ENCODE peak calls at places on chromosomes 5 and 9, in four cellular contexts. One of them, this sample, is unnamed.

GRCh38 chr9:74035786-74036185 is 461.3 kb upstream of the RORB start:
- DNase-seq in K562: no peak
- DNase-seq in HepG2: peak
- DNase-seq in GM12878: no peak
- DNase-seq in this sample: no peak

GRCh38 chr5:135129307-135129706 is 95.3 kb upstream of the PITX1 start:
- DNase-seq in GM12878: no peak
- DNase-seq in HepG2: no peak
- DNase-seq in K562: no peak
- DNase-seq in this sample: no peak

GRCh38 chr9:103277240-103277639 is 282.1 kb downstream of the CYLC2 start:
- DNase-seq in GM12878: no peak
- DNase-seq in HepG2: no peak
- DNase-seq in K562: no peak
- DNase-seq in this sample: no peak

GRCh38 chr9:91246842-91247241 is 114.9 kb downstream of the AUH start:
- DNase-seq in K562: no peak
- DNase-seq in GM12878: no peak
- DNase-seq in HepG2: no peak
- DNase-seq in this sample: no peak

GRCh38 chr5:61262080-61262479 is 70.0 kb upstream of the ZSWIM6 start:
- DNase-seq in K562: no peak
- DNase-seq in HepG2: no peak
- DNase-seq in GM12878: no peak
- DNase-seq in this sample: no peak

GRCh38 chr5:134435525-134435924 is 23.8 kb upstream of the CDKN2AIPNL start:
- DNase-seq in K562: no peak
- DNase-seq in GM12878: no peak
- DNase-seq in HepG2: no peak
- DNase-seq in this sample: no peak

GRCh38 chr5:38780950-38781349 is 64.9 kb upstream of the OSMR start:
- DNase-seq in GM12878: no peak
- DNase-seq in K562: no peak
- DNase-seq in HepG2: no peak
- DNase-seq in this sample: no peak

GRCh38 chr5:141835928-141836667 is 42.1 kb downstream of the PCDH1 start:
- DNase-seq in HepG2: no peak
- DNase-seq in GM12878: no peak
- DNase-seq in K562: no peak
- DNase-seq in this sample: peak

GRCh38 chr9:114177423-114178064 is 22.2 kb downstream of the COL27A1 start:
- DNase-seq in HepG2: no peak
- DNase-seq in GM12878: no peak
- DNase-seq in K562: no peak
- DNase-seq in this sample: no peak

GRCh38 chr5:180157866-180158265 is 51.1 kb downstream of the RASGEF1C start:
- DNase-seq in HepG2: no peak
- DNase-seq in K562: no peak
- DNase-seq in GM12878: no peak
- DNase-seq in this sample: no peak

GRCh38 chr5:116315531-116315930 is 230.7 kb downstream of the COMMD10 start:
- DNase-seq in K562: no peak
- DNase-seq in HepG2: no peak
- DNase-seq in GM12878: no peak
- DNase-seq in this sample: no peak

GRCh38 chr9:135666534-135667402 is 3.7 kb downstream of the LCN9 start:
- DNase-seq in K562: no peak
- DNase-seq in GM12878: no peak
- DNase-seq in HepG2: no peak
- DNase-seq in this sample: no peak

GRCh38 chr9:137167752-137168574 is 1.9 kb downstream of the LRRC26 start:
- DNase-seq in GM12878: no peak
- DNase-seq in K562: peak
- DNase-seq in HepG2: no peak
- DNase-seq in this sample: peak

GRCh38 chr5:16574789-16575785 is 41.7 kb downstream of the RETREG1 start:
- DNase-seq in GM12878: no peak
- DNase-seq in K562: no peak
- DNase-seq in HepG2: no peak
- DNase-seq in this sample: peak

GRCh38 chr5:151186538-151186937 is 29.0 kb upstream of the ANXA6 start:
- DNase-seq in HepG2: no peak
- DNase-seq in K562: no peak
- DNase-seq in GM12878: no peak
- DNase-seq in this sample: no peak

GRCh38 chr5:12794476-12795332 is 890.5 kb upstream of the CTNND2 start:
- DNase-seq in HepG2: no peak
- DNase-seq in GM12878: no peak
- DNase-seq in K562: no peak
- DNase-seq in this sample: no peak

GRCh38 chr9:6978591-6978990 is 220.8 kb downstream of the KDM4C start:
- DNase-seq in GM12878: no peak
- DNase-seq in HepG2: no peak
- DNase-seq in K562: no peak
- DNase-seq in this sample: no peak

GRCh38 chr9:124220551-124221451 is 36.9 kb upstream of the NEK6 start:
- DNase-seq in K562: no peak
- DNase-seq in GM12878: no peak
- DNase-seq in HepG2: peak
- DNase-seq in this sample: no peak

GRCh38 chr9:137157618-137158502 is 12.0 kb downstream of the LRRC26 start:
- DNase-seq in GM12878: no peak
- DNase-seq in K562: peak
- DNase-seq in HepG2: no peak
- DNase-seq in this sample: no peak

GRCh38 chr5:149809919-149810691 is 80.0 kb downstream of the PPARGC1B start:
- DNase-seq in K562: peak
- DNase-seq in GM12878: no peak
- DNase-seq in HepG2: no peak
- DNase-seq in this sample: no peak

GRCh38 chr5:150658699-150659265 is 2.3 kb upstream of the MYOZ3 start:
- DNase-seq in GM12878: no peak
- DNase-seq in HepG2: no peak
- DNase-seq in K562: no peak
- DNase-seq in this sample: no peak

GRCh38 chr9:135857843-135858242 is 49.5 kb downstream of the CAMSAP1 start:
- DNase-seq in K562: no peak
- DNase-seq in HepG2: no peak
- DNase-seq in GM12878: no peak
- DNase-seq in this sample: no peak

GRCh38 chr5:163407034-163407652 is 30.3 kb upstream of the CCNG1 start:
- DNase-seq in HepG2: no peak
- DNase-seq in GM12878: peak
- DNase-seq in K562: no peak
- DNase-seq in this sample: no peak

GRCh38 chr5:12460493-12461261 is 556.4 kb upstream of the CTNND2 start:
- DNase-seq in K562: no peak
- DNase-seq in GM12878: no peak
- DNase-seq in HepG2: no peak
- DNase-seq in this sample: no peak

GRCh38 chr9:117932585-117932984 is 228.4 kb downstream of the TLR4 start:
- DNase-seq in GM12878: no peak
- DNase-seq in HepG2: no peak
- DNase-seq in K562: no peak
- DNase-seq in this sample: no peak

GRCh38 chr9:79644601-79645000 is 72.8 kb downstream of the TLE4 start:
- DNase-seq in GM12878: no peak
- DNase-seq in K562: no peak
- DNase-seq in HepG2: no peak
- DNase-seq in this sample: no peak

GRCh38 chr9:134662143-134662876 is 20.7 kb downstream of the COL5A1 start:
- DNase-seq in GM12878: no peak
- DNase-seq in HepG2: no peak
- DNase-seq in K562: no peak
- DNase-seq in this sample: no peak

GRCh38 chr9:35771079-35771441 is 17.0 kb upstream of the MSMP start:
- DNase-seq in K562: no peak
- DNase-seq in GM12878: no peak
- DNase-seq in HepG2: no peak
- DNase-seq in this sample: no peak

GRCh38 chr5:32837211-32837610 is 126.1 kb downstream of the NPR3 start:
- DNase-seq in K562: no peak
- DNase-seq in HepG2: no peak
- DNase-seq in GM12878: no peak
- DNase-seq in this sample: no peak

GRCh38 chr5:164048527-164048926 is 543.1 kb downstream of the MAT2B start:
- DNase-seq in K562: no peak
- DNase-seq in GM12878: no peak
- DNase-seq in HepG2: no peak
- DNase-seq in this sample: no peak

GRCh38 chr9:124293712-124294504 is 36.2 kb downstream of the NEK6 start:
- DNase-seq in GM12878: no peak
- DNase-seq in HepG2: no peak
- DNase-seq in K562: no peak
- DNase-seq in this sample: no peak

GRCh38 chr9:88991066-88992030 is at the start of gene S1PR3:
- DNase-seq in HepG2: no peak
- DNase-seq in GM12878: no peak
- DNase-seq in K562: peak
- DNase-seq in this sample: peak

GRCh38 chr5:132362086-132362485 is 7.4 kb upstream of the SLC22A5 start:
- DNase-seq in K562: no peak
- DNase-seq in GM12878: no peak
- DNase-seq in HepG2: no peak
- DNase-seq in this sample: no peak

GRCh38 chr5:132365213-132365612 is 4.3 kb upstream of the SLC22A5 start:
- DNase-seq in GM12878: no peak
- DNase-seq in K562: peak
- DNase-seq in HepG2: peak
- DNase-seq in this sample: no peak

GRCh38 chr5:132358760-132359159 is 10.8 kb upstream of the SLC22A5 start:
- DNase-seq in GM12878: no peak
- DNase-seq in HepG2: no peak
- DNase-seq in K562: no peak
- DNase-seq in this sample: no peak

GRCh38 chr5:132364319-132364718 is 5.2 kb upstream of the SLC22A5 start:
- DNase-seq in K562: no peak
- DNase-seq in GM12878: no peak
- DNase-seq in HepG2: no peak
- DNase-seq in this sample: no peak

DNA sequence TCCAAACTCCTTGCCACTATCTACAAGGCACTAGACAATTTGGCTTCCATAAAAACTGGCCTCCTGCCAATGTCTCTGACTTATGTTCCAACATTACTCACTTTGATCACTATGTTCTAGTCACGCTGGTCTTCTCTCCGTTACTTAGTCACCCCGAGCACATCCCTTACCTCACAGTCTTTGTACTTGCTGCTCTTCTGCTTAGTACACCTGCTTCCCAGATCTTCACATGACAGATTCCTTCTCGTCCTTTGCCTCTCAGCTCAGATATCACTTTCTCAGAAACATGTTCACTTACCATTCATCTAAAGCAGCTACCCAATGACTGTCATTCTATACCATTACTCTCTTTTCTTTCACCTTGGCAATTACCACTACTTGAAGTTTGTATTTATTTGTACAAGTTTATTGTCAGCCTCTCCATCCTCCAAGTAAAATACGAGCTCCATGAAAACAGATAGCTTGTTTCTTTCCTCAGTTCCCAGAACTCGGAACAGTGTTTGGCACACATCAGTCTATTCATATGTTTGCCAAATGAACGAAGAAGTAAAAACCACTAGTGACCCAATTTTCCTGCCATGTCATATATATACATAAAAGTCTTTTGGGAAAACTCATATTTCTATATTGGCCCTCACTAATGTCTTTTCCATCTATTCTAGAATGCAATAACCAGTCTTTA is 5.9 kb upstream of the SLC22A5 start:
- DNase-seq in K562: peak
- DNase-seq in GM12878: no peak
- DNase-seq in HepG2: no peak
- DNase-seq in this sample: no peak
- TF ChIP-seq JUNB in K562: no peak
- TF ChIP-seq JUNB in GM12878: no peak
- TF ChIP-seq JUNB in HepG2: no peak
- TF ChIP-seq JUNB in this sample: no peak

GRCh38 chr5:79511945-79512493 is 1.9 kb downstream of the HOMER1 start:
- DNase-seq in HepG2: no peak
- DNase-seq in GM12878: no peak
- DNase-seq in K562: no peak
- DNase-seq in this sample: no peak
- H2AFZ ChIP-seq in HepG2: no peak
- H2AFZ ChIP-seq in GM12878: peak
- H2AFZ ChIP-seq in K562: no peak
- H2AFZ ChIP-seq in this sample: no peak

DNA sequence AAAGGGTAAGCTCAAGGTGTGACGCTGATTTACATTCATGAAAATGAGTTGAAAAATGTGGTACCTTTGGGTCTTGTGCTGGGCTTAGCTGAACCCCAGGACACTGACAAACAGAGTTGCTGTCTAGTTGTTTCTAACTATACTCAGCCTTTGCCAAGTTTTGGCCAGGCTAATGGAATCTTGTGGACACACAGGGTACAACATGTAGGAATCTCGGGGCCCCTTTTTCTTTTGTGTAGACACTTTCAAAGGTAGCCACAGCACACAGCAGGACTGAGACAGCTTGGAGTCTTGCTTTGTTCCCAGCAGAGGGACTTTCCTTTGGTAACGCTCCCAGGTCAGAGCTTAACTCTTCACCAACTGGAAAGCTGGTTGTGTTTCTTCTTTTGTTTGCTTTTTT is 7.8 kb downstream of the LIX1 start:
- DNase-seq in K562: no peak
- DNase-seq in GM12878: no peak
- DNase-seq in HepG2: no peak
- DNase-seq in this sample: peak
- TF ChIP-seq JUNB in K562: no peak
- TF ChIP-seq JUNB in GM12878: no peak
- TF ChIP-seq JUNB in HepG2: no peak
- TF ChIP-seq JUNB in this sample: no peak

DNA sequence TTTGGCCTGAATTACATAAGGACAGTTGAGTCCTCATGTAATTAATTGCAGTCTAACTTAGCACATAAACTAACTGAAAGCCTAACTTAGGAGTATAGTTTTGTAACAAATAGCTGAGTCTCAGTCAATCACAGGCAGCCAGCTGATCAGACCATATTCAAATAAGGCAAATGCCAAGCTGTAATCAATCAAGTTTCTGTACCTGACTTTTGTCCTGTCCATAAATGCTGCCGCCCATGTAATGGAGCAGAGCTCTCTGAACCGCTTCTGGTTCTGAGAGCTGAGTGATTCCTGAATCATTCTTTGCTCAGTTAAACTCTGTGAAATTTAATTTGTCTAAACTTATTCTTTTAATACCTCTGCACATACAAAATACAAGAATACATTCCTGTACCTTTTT is 104.8 kb downstream of the TSSK1B start:
- DNase-seq in GM12878: no peak
- DNase-seq in HepG2: no peak
- DNase-seq in K562: no peak
- DNase-seq in this sample: no peak
- H2AFZ ChIP-seq in GM12878: no peak
- H2AFZ ChIP-seq in HepG2: no peak
- H2AFZ ChIP-seq in K562: no peak
- H2AFZ ChIP-seq in this sample: no peak